ENCODE peak calls at places on chromosomes 4 and X, in eight cellular contexts. C is colonic mucosa; X is iPS DF 6.9; Y is CD4-positive, CD25-positive, alpha-beta regulatory T cell; E is fibroblast of lung; D is dorsolateral prefrontal cortex; K is endothelial cell of umbilical vein; W is aorta. R is an unnamed sample.

GRCh38 chrX:71053217-71053621 is 14.9 kb downstream of the SNX12 start:
- DNase-seq in C (peak), X (peak), Y (no peak), E (peak), D (peak), K (peak), W (no peak), R (no peak)

GRCh38 chrX:40262641-40263560 is 165.1 kb upstream of the BCOR start:
- DNase-seq in C (no peak), X (no peak), Y (no peak), E (peak), D (no peak), K (peak), W (peak), R (no peak)

GRCh38 chr4:104500452-104500851 is 5.8 kb upstream of the CXXC4 start:
- DNase-seq in C (no peak), X (no peak), Y (no peak), E (no peak), D (no peak), K (no peak), W (no peak), R (no peak)

GRCh38 chr4:56909083-56909981 is 1.6 kb downstream of the REST start:
- DNase-seq in C (no peak), X (no peak), Y (no peak), E (peak), D (no peak), K (peak), W (peak), R (peak)

GRCh38 chrX:140661657-140662056 is 47.9 kb upstream of the LINC00632 start:
- DNase-seq in C (no peak), X (no peak), Y (no peak), E (peak), D (no peak), K (no peak), W (no peak), R (no peak)

GRCh38 chr4:13919021-13919441 is 291.5 kb upstream of the BOD1L1 start:
- DNase-seq in C (no peak), X (no peak), Y (no peak), E (peak), D (no peak), K (no peak), W (no peak), R (no peak)

GRCh38 chrX:153353416-153353815 is 19.5 kb downstream of the ZNF275 start:
- DNase-seq in C (no peak), X (no peak), Y (no peak), E (no peak), D (no peak), K (no peak), W (no peak), R (no peak)

GRCh38 chrX:16474511-16474910 is 175.4 kb upstream of the S100G start:
- DNase-seq in C (no peak), X (no peak), Y (no peak), E (no peak), D (no peak), K (no peak), W (no peak), R (no peak)

GRCh38 chr4:2537011-2537830 is 774 bp downstream of the FAM193A start:
- DNase-seq in C (peak), X (no peak), Y (peak), E (peak), D (no peak), K (peak), W (peak), R (peak)

GRCh38 chr4:6965329-6965728 is 55.7 kb downstream of the TBC1D14 start:
- DNase-seq in C (no peak), X (no peak), Y (no peak), E (no peak), D (no peak), K (no peak), W (no peak), R (no peak)

GRCh38 chr4:6961496-6962210 is 52.0 kb downstream of the TBC1D14 start:
- DNase-seq in C (no peak), X (no peak), Y (no peak), E (no peak), D (no peak), K (no peak), W (no peak), R (no peak)

GRCh38 chr4:6962211-6963041 is 52.8 kb downstream of the TBC1D14 start:
- DNase-seq in C (no peak), X (no peak), Y (no peak), E (no peak), D (peak), K (no peak), W (no peak), R (no peak)

GRCh38 chr4:6960628-6961027 is 51.0 kb downstream of the TBC1D14 start:
- DNase-seq in C (no peak), X (no peak), Y (no peak), E (no peak), D (no peak), K (no peak), W (no peak), R (no peak)

GRCh38 chr4:6963139-6963611 is 53.5 kb downstream of the TBC1D14 start:
- DNase-seq in C (no peak), X (no peak), Y (no peak), E (peak), D (no peak), K (peak), W (no peak), R (no peak)
- H3K27ac ChIP-seq in C (no peak), X (no peak), Y (no peak), E (no peak), D (peak), K (no peak), W (no peak), R (no peak)

GRCh38 chrX:125387945-125388344 is 68.3 kb downstream of the TEX13C start:
- DNase-seq in C (no peak), X (no peak), Y (no peak), E (no peak), D (no peak), K (no peak), W (no peak), R (no peak)
- H3K4me3 ChIP-seq in C (no peak), X (peak), Y (no peak), E (no peak), D (no peak), K (no peak), W (no peak), R (no peak)

GRCh38 chrX:111465664-111466063 is 45.8 kb upstream of the SERTM2 start:
- DNase-seq in C (no peak), X (no peak), Y (no peak), E (no peak), D (no peak), K (no peak), W (no peak), R (no peak)
- H3K27ac ChIP-seq in C (no peak), X (no peak), Y (no peak), E (no peak), D (no peak), K (no peak), W (no peak), R (no peak)

GRCh38 chr4:183400035-183400434 is 44.4 kb upstream of the CDKN2AIP start:
- DNase-seq in C (no peak), X (no peak), Y (no peak), E (no peak), D (no peak), K (no peak), W (no peak), R (no peak)

GRCh38 chr4:183399616-183400015 is 44.8 kb upstream of the CDKN2AIP start:
- DNase-seq in C (no peak), X (no peak), Y (no peak), E (no peak), D (no peak), K (no peak), W (no peak), R (no peak)

GRCh38 chr4:183399166-183399565 is 45.3 kb upstream of the CDKN2AIP start:
- DNase-seq in C (no peak), X (no peak), Y (no peak), E (no peak), D (no peak), K (no peak), W (no peak), R (no peak)

GRCh38 chr4:183397741-183398297 is 46.6 kb upstream of the CDKN2AIP start:
- DNase-seq in C (no peak), X (no peak), Y (no peak), E (no peak), D (no peak), K (no peak), W (no peak), R (no peak)

DNA sequence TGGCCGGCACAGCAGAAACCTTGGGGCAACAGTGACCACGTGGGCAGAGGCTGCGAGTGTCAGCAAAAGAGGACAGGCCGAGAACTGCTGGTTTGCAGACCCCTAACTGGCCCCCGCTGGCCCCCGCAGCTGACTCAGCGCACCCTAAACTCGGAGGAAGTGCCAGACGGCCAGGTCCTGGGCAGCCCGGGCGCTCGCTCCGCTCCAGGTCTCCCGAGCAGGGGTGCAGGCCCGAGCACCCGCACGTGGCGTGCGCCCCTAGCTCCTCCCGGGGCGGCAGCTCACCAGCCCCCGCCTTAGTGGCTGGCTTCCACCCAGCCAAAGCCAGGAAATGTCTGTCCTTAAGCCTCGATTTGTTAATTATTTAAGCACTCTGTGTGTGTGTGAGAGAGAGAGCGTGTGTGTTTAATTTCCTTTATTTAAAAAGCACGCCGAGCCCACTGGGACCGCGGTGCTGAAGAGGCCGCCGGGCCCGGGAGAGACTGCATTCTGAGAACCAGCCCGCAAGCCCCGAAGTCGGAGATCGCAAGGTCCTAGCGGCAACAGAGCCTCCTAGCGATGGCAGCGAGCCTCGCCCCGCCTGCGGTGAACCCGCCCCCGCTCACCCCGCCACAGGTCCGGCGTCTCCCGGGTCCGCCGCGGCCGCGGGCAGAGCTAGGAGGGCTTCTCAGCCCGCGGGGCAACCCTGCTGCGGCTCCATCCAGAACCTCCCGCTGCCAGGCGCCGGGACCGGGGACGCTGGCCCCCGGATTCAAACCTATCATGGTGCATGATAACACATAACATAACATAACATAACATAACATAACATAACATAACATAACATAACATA is 45.9 kb upstream of the CDKN2AIP start:
- DNase-seq in C (peak), X (no peak), Y (peak), E (peak), D (peak), K (peak), W (peak), R (peak)
- H3K4me3 ChIP-seq in C (peak), X (peak), Y (peak), E (peak), D (peak), K (peak), W (peak), R (peak)

DNA sequence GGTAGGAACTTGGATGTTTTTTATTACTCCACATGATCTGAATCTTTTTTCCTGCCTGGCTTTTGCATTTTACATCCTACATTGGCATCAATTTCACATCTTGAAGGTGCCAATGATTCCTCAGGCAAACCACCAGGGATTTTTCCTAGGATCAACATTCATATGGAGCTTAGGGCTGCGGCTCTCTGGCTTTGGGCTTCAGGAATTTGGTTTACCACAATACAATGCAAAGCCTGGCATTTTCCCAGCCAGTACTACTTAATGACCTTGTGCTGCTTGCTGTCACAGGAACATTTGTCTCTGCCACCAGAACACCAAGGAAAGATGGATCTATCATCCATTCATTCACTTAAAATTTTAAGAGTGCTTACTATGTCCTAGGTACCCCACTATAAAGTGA is 180.7 kb downstream of the PDGFC start:
- DNase-seq in C (no peak), X (no peak), Y (no peak), E (peak), D (no peak), K (peak), W (no peak), R (no peak)
- H3K27ac ChIP-seq in C (no peak), X (no peak), Y (no peak), E (no peak), D (no peak), K (no peak), W (no peak), R (no peak)

DNA sequence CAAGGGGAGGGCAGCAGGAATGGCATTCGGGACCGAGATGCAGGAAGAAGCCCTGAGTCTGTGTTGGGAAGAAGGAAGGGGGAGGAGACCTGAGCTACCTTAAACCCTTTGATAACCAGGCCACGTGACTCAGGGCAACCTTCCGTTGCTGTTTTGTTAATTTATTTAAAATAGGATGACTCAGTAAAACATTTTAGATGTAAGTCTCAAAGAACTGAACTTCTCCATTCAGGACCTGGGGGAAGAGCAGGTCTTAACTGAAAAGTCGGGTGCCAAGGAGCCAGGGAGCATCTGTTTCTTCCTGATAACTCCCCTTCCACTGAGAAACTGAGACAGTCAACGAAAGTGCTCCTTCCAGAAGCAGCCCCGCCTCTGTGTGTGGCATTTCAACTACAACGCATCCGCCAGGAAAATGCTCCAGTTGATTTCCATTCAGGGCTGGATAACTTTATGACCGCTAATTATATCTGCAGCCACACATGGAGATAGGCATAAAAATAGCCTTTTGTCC is 88.0 kb downstream of the IRF2 start:
- DNase-seq in C (peak), X (no peak), Y (no peak), E (no peak), D (no peak), K (no peak), W (no peak), R (no peak)
- H3K4me3 ChIP-seq in C (no peak), X (no peak), Y (no peak), E (no peak), D (no peak), K (no peak), W (no peak), R (no peak)

GRCh38 chr4:55553442-55553841 is 6.7 kb upstream of the CLOCK start:
- DNase-seq in C (no peak), X (no peak), Y (no peak), E (peak), D (no peak), K (no peak), W (peak), R (no peak)
- H3K27ac ChIP-seq in C (peak), X (no peak), Y (no peak), E (peak), D (no peak), K (no peak), W (no peak), R (no peak)

GRCh38 chrX:65667157-65667502 is 324 bp upstream of the MSN start:
- DNase-seq in C (no peak), X (no peak), Y (no peak), E (no peak), D (no peak), K (no peak), W (no peak), R (no peak)
- H3K4me3 ChIP-seq in C (peak), X (peak), Y (peak), E (no peak), D (no peak), K (no peak), W (no peak), R (no peak)

GRCh38 chr4:95544433-95545103 is 4.2 kb downstream of the UNC5C start:
- DNase-seq in C (no peak), X (no peak), Y (no peak), E (peak), D (no peak), K (no peak), W (no peak), R (no peak)
- H3K27ac ChIP-seq in C (no peak), X (no peak), Y (no peak), E (no peak), D (peak), K (no peak), W (peak), R (no peak)